ENCODE peak calls at places on chromosome 3, in seven cellular contexts. One of them, this sample, is unnamed.
A peak's percentile ranks its signal among the peaks of the same experiment; 100 is the strongest.

GRCh38 chr3:43194490-43195115 is 88.7 kb upstream of the POMGNT2 start:
- DNase-seq in activated gamma-delta T cell treated with Interleukin-2 at 50 U/mL for 16 hours: peak; percentile 35
- DNase-seq in right cardiac atrium: no peak
- DNase-seq in Right ventricle myocardium superior: no peak
- DNase-seq in T-helper 17 cell: no peak
- DNase-seq in activated CD8-positive, alpha-beta memory T cell treated with anti-CD3 and anti-CD28 coated beads, Interleukin-2, amount 50 U/mL, for 48 hours: no peak
- DNase-seq in CD4-positive, alpha-beta memory T cell: peak; percentile 47
- DNase-seq in this sample: no peak

GRCh38 chr3:10706156-10707088 is 109.6 kb upstream of the SLC6A11 start:
- DNase-seq in Right ventricle myocardium superior: no peak
- DNase-seq in activated CD8-positive, alpha-beta memory T cell treated with anti-CD3 and anti-CD28 coated beads, Interleukin-2, amount 50 U/mL, for 48 hours: no peak
- DNase-seq in right cardiac atrium: no peak
- DNase-seq in CD4-positive, alpha-beta memory T cell: no peak
- DNase-seq in activated gamma-delta T cell treated with Interleukin-2 at 50 U/mL for 16 hours: no peak
- DNase-seq in T-helper 17 cell: no peak
- DNase-seq in this sample: no peak

GRCh38 chr3:115160295-115160694 is 13.2 kb upstream of the ZBTB20 start:
- DNase-seq in activated CD8-positive, alpha-beta memory T cell treated with anti-CD3 and anti-CD28 coated beads, Interleukin-2, amount 50 U/mL, for 48 hours: no peak
- DNase-seq in Right ventricle myocardium superior: no peak
- DNase-seq in T-helper 17 cell: no peak
- DNase-seq in CD4-positive, alpha-beta memory T cell: no peak
- DNase-seq in activated gamma-delta T cell treated with Interleukin-2 at 50 U/mL for 16 hours: no peak
- DNase-seq in right cardiac atrium: no peak
- DNase-seq in this sample: no peak

GRCh38 chr3:4351872-4352271 is 48.7 kb downstream of the SETMAR start:
- DNase-seq in activated CD8-positive, alpha-beta memory T cell treated with anti-CD3 and anti-CD28 coated beads, Interleukin-2, amount 50 U/mL, for 48 hours: no peak
- DNase-seq in T-helper 17 cell: no peak
- DNase-seq in CD4-positive, alpha-beta memory T cell: no peak
- DNase-seq in Right ventricle myocardium superior: no peak
- DNase-seq in activated gamma-delta T cell treated with Interleukin-2 at 50 U/mL for 16 hours: no peak
- DNase-seq in right cardiac atrium: no peak
- DNase-seq in this sample: no peak

GRCh38 chr3:158520433-158520832 is 50.6 kb upstream of the MLF1 start:
- DNase-seq in Right ventricle myocardium superior: no peak
- DNase-seq in activated gamma-delta T cell treated with Interleukin-2 at 50 U/mL for 16 hours: no peak
- DNase-seq in activated CD8-positive, alpha-beta memory T cell treated with anti-CD3 and anti-CD28 coated beads, Interleukin-2, amount 50 U/mL, for 48 hours: no peak
- DNase-seq in T-helper 17 cell: no peak
- DNase-seq in CD4-positive, alpha-beta memory T cell: no peak
- DNase-seq in right cardiac atrium: no peak
- DNase-seq in this sample: no peak

GRCh38 chr3:66997560-66998074 is 490 bp upstream of the KBTBD8 start:
- DNase-seq in activated CD8-positive, alpha-beta memory T cell treated with anti-CD3 and anti-CD28 coated beads, Interleukin-2, amount 50 U/mL, for 48 hours: no peak
- DNase-seq in activated gamma-delta T cell treated with Interleukin-2 at 50 U/mL for 16 hours: no peak
- DNase-seq in T-helper 17 cell: no peak
- DNase-seq in Right ventricle myocardium superior: no peak
- DNase-seq in CD4-positive, alpha-beta memory T cell: no peak
- DNase-seq in right cardiac atrium: peak; percentile 48
- DNase-seq in this sample: no peak

GRCh38 chr3:126958638-126959085 is 24.3 kb upstream of the PLXNA1 start:
- DNase-seq in T-helper 17 cell: no peak
- DNase-seq in CD4-positive, alpha-beta memory T cell: no peak
- DNase-seq in Right ventricle myocardium superior: no peak
- DNase-seq in activated gamma-delta T cell treated with Interleukin-2 at 50 U/mL for 16 hours: no peak
- DNase-seq in activated CD8-positive, alpha-beta memory T cell treated with anti-CD3 and anti-CD28 coated beads, Interleukin-2, amount 50 U/mL, for 48 hours: no peak
- DNase-seq in right cardiac atrium: no peak
- DNase-seq in this sample: no peak

GRCh38 chr3:46135475-46135874 is 72.6 kb downstream of the CCR1 start:
- DNase-seq in activated gamma-delta T cell treated with Interleukin-2 at 50 U/mL for 16 hours: no peak
- DNase-seq in activated CD8-positive, alpha-beta memory T cell treated with anti-CD3 and anti-CD28 coated beads, Interleukin-2, amount 50 U/mL, for 48 hours: no peak
- DNase-seq in right cardiac atrium: no peak
- DNase-seq in CD4-positive, alpha-beta memory T cell: no peak
- DNase-seq in T-helper 17 cell: no peak
- DNase-seq in Right ventricle myocardium superior: no peak
- DNase-seq in this sample: no peak

GRCh38 chr3:132343018-132343612 is 25.9 kb downstream of the ACP3 start:
- DNase-seq in activated gamma-delta T cell treated with Interleukin-2 at 50 U/mL for 16 hours: peak; percentile 7
- DNase-seq in Right ventricle myocardium superior: no peak
- DNase-seq in activated CD8-positive, alpha-beta memory T cell treated with anti-CD3 and anti-CD28 coated beads, Interleukin-2, amount 50 U/mL, for 48 hours: no peak
- DNase-seq in T-helper 17 cell: no peak
- DNase-seq in CD4-positive, alpha-beta memory T cell: peak; percentile 13
- DNase-seq in right cardiac atrium: no peak
- DNase-seq in this sample: no peak

GRCh38 chr3:63328386-63328785 is 50.3 kb downstream of the SYNPR start:
- DNase-seq in right cardiac atrium: no peak
- DNase-seq in activated gamma-delta T cell treated with Interleukin-2 at 50 U/mL for 16 hours: no peak
- DNase-seq in CD4-positive, alpha-beta memory T cell: no peak
- DNase-seq in activated CD8-positive, alpha-beta memory T cell treated with anti-CD3 and anti-CD28 coated beads, Interleukin-2, amount 50 U/mL, for 48 hours: no peak
- DNase-seq in T-helper 17 cell: no peak
- DNase-seq in Right ventricle myocardium superior: no peak
- DNase-seq in this sample: no peak

GRCh38 chr3:12681089-12681488 is 17.2 kb upstream of the RAF1 start:
- DNase-seq in activated CD8-positive, alpha-beta memory T cell treated with anti-CD3 and anti-CD28 coated beads, Interleukin-2, amount 50 U/mL, for 48 hours: no peak
- DNase-seq in Right ventricle myocardium superior: no peak
- DNase-seq in activated gamma-delta T cell treated with Interleukin-2 at 50 U/mL for 16 hours: no peak
- DNase-seq in CD4-positive, alpha-beta memory T cell: no peak
- DNase-seq in right cardiac atrium: no peak
- DNase-seq in T-helper 17 cell: no peak
- DNase-seq in this sample: no peak

GRCh38 chr3:69872783-69873378 is 126.7 kb upstream of the SAMMSON start:
- DNase-seq in Right ventricle myocardium superior: no peak
- DNase-seq in CD4-positive, alpha-beta memory T cell: no peak
- DNase-seq in right cardiac atrium: no peak
- DNase-seq in activated CD8-positive, alpha-beta memory T cell treated with anti-CD3 and anti-CD28 coated beads, Interleukin-2, amount 50 U/mL, for 48 hours: no peak
- DNase-seq in activated gamma-delta T cell treated with Interleukin-2 at 50 U/mL for 16 hours: no peak
- DNase-seq in T-helper 17 cell: no peak
- DNase-seq in this sample: no peak

GRCh38 chr3:186969607-186970006 is 39.3 kb downstream of the ST6GAL1 start:
- DNase-seq in CD4-positive, alpha-beta memory T cell: no peak
- DNase-seq in T-helper 17 cell: no peak
- DNase-seq in Right ventricle myocardium superior: no peak
- DNase-seq in activated gamma-delta T cell treated with Interleukin-2 at 50 U/mL for 16 hours: no peak
- DNase-seq in right cardiac atrium: no peak
- DNase-seq in activated CD8-positive, alpha-beta memory T cell treated with anti-CD3 and anti-CD28 coated beads, Interleukin-2, amount 50 U/mL, for 48 hours: no peak
- DNase-seq in this sample: no peak

GRCh38 chr3:141865101-141865500 is 11.3 kb upstream of the ATP1B3 start:
- DNase-seq in Right ventricle myocardium superior: no peak
- DNase-seq in CD4-positive, alpha-beta memory T cell: no peak
- DNase-seq in activated gamma-delta T cell treated with Interleukin-2 at 50 U/mL for 16 hours: no peak
- DNase-seq in activated CD8-positive, alpha-beta memory T cell treated with anti-CD3 and anti-CD28 coated beads, Interleukin-2, amount 50 U/mL, for 48 hours: no peak
- DNase-seq in right cardiac atrium: no peak
- DNase-seq in T-helper 17 cell: no peak
- DNase-seq in this sample: no peak

GRCh38 chr3:41668366-41668765 is 293.5 kb downstream of the ULK4 start:
- DNase-seq in right cardiac atrium: no peak
- DNase-seq in CD4-positive, alpha-beta memory T cell: no peak
- DNase-seq in activated gamma-delta T cell treated with Interleukin-2 at 50 U/mL for 16 hours: no peak
- DNase-seq in activated CD8-positive, alpha-beta memory T cell treated with anti-CD3 and anti-CD28 coated beads, Interleukin-2, amount 50 U/mL, for 48 hours: no peak
- DNase-seq in T-helper 17 cell: no peak
- DNase-seq in Right ventricle myocardium superior: no peak
- DNase-seq in this sample: no peak

GRCh38 chr3:194364652-194365434 is 4.7 kb downstream of the LRRC15 start:
- DNase-seq in activated CD8-positive, alpha-beta memory T cell treated with anti-CD3 and anti-CD28 coated beads, Interleukin-2, amount 50 U/mL, for 48 hours: no peak
- DNase-seq in Right ventricle myocardium superior: peak; percentile 58
- DNase-seq in T-helper 17 cell: no peak
- DNase-seq in right cardiac atrium: no peak
- DNase-seq in CD4-positive, alpha-beta memory T cell: no peak
- DNase-seq in activated gamma-delta T cell treated with Interleukin-2 at 50 U/mL for 16 hours: no peak
- DNase-seq in this sample: no peak

GRCh38 chr3:183254816-183255730 is 2.0 kb downstream of the B3GNT5 start:
- DNase-seq in CD4-positive, alpha-beta memory T cell: no peak
- DNase-seq in activated CD8-positive, alpha-beta memory T cell treated with anti-CD3 and anti-CD28 coated beads, Interleukin-2, amount 50 U/mL, for 48 hours: no peak
- DNase-seq in right cardiac atrium: no peak
- DNase-seq in activated gamma-delta T cell treated with Interleukin-2 at 50 U/mL for 16 hours: no peak
- DNase-seq in T-helper 17 cell: no peak
- DNase-seq in Right ventricle myocardium superior: no peak
- DNase-seq in this sample: no peak

GRCh38 chr3:46406440-46406785 is 453 bp downstream of the CCR5AS start:
- DNase-seq in T-helper 17 cell: no peak
- DNase-seq in activated gamma-delta T cell treated with Interleukin-2 at 50 U/mL for 16 hours: no peak
- DNase-seq in CD4-positive, alpha-beta memory T cell: no peak
- DNase-seq in activated CD8-positive, alpha-beta memory T cell treated with anti-CD3 and anti-CD28 coated beads, Interleukin-2, amount 50 U/mL, for 48 hours: no peak
- DNase-seq in Right ventricle myocardium superior: no peak
- DNase-seq in right cardiac atrium: peak; percentile 30
- DNase-seq in this sample: no peak

GRCh38 chr3:126607214-126607908 is 47.6 kb downstream of the TXNRD3 start:
- DNase-seq in activated gamma-delta T cell treated with Interleukin-2 at 50 U/mL for 16 hours: peak; percentile 23
- DNase-seq in T-helper 17 cell: no peak
- DNase-seq in right cardiac atrium: no peak
- DNase-seq in Right ventricle myocardium superior: no peak
- DNase-seq in activated CD8-positive, alpha-beta memory T cell treated with anti-CD3 and anti-CD28 coated beads, Interleukin-2, amount 50 U/mL, for 48 hours: no peak
- DNase-seq in CD4-positive, alpha-beta memory T cell: no peak
- DNase-seq in this sample: no peak

GRCh38 chr3:156648086-156648485 is 26.3 kb upstream of the TIPARP start:
- DNase-seq in Right ventricle myocardium superior: no peak
- DNase-seq in activated gamma-delta T cell treated with Interleukin-2 at 50 U/mL for 16 hours: no peak
- DNase-seq in activated CD8-positive, alpha-beta memory T cell treated with anti-CD3 and anti-CD28 coated beads, Interleukin-2, amount 50 U/mL, for 48 hours: no peak
- DNase-seq in T-helper 17 cell: no peak
- DNase-seq in CD4-positive, alpha-beta memory T cell: no peak
- DNase-seq in right cardiac atrium: no peak
- DNase-seq in this sample: no peak

GRCh38 chr3:25432191-25432720 is 4.2 kb downstream of the RARB start:
- DNase-seq in right cardiac atrium: no peak
- DNase-seq in T-helper 17 cell: no peak
- DNase-seq in Right ventricle myocardium superior: no peak
- DNase-seq in activated gamma-delta T cell treated with Interleukin-2 at 50 U/mL for 16 hours: no peak
- DNase-seq in CD4-positive, alpha-beta memory T cell: no peak
- DNase-seq in activated CD8-positive, alpha-beta memory T cell treated with anti-CD3 and anti-CD28 coated beads, Interleukin-2, amount 50 U/mL, for 48 hours: no peak
- DNase-seq in this sample: no peak

GRCh38 chr3:69439683-69440270 is 53.9 kb upstream of the FRMD4B start:
- DNase-seq in Right ventricle myocardium superior: no peak
- DNase-seq in CD4-positive, alpha-beta memory T cell: peak; percentile 17
- DNase-seq in T-helper 17 cell: no peak
- DNase-seq in right cardiac atrium: no peak
- DNase-seq in activated gamma-delta T cell treated with Interleukin-2 at 50 U/mL for 16 hours: no peak
- DNase-seq in activated CD8-positive, alpha-beta memory T cell treated with anti-CD3 and anti-CD28 coated beads, Interleukin-2, amount 50 U/mL, for 48 hours: no peak
- DNase-seq in this sample: no peak

GRCh38 chr3:123723527-123724168 is 138.8 kb upstream of the HACD2 start:
- DNase-seq in activated gamma-delta T cell treated with Interleukin-2 at 50 U/mL for 16 hours: peak; percentile 16
- DNase-seq in T-helper 17 cell: no peak
- DNase-seq in Right ventricle myocardium superior: no peak
- DNase-seq in right cardiac atrium: peak; percentile 39
- DNase-seq in CD4-positive, alpha-beta memory T cell: peak; percentile 50
- DNase-seq in activated CD8-positive, alpha-beta memory T cell treated with anti-CD3 and anti-CD28 coated beads, Interleukin-2, amount 50 U/mL, for 48 hours: peak; percentile 60
- DNase-seq in this sample: no peak

GRCh38 chr3:171842864-171843511 is at the start of gene TMEM212:
- DNase-seq in activated gamma-delta T cell treated with Interleukin-2 at 50 U/mL for 16 hours: no peak
- DNase-seq in CD4-positive, alpha-beta memory T cell: no peak
- DNase-seq in T-helper 17 cell: no peak
- DNase-seq in Right ventricle myocardium superior: no peak
- DNase-seq in activated CD8-positive, alpha-beta memory T cell treated with anti-CD3 and anti-CD28 coated beads, Interleukin-2, amount 50 U/mL, for 48 hours: no peak
- DNase-seq in right cardiac atrium: no peak
- DNase-seq in this sample: no peak

GRCh38 chr3:188574885-188575284 is 420.9 kb downstream of the LPP start:
- DNase-seq in T-helper 17 cell: no peak
- DNase-seq in activated gamma-delta T cell treated with Interleukin-2 at 50 U/mL for 16 hours: no peak
- DNase-seq in activated CD8-positive, alpha-beta memory T cell treated with anti-CD3 and anti-CD28 coated beads, Interleukin-2, amount 50 U/mL, for 48 hours: no peak
- DNase-seq in CD4-positive, alpha-beta memory T cell: no peak
- DNase-seq in right cardiac atrium: no peak
- DNase-seq in Right ventricle myocardium superior: no peak
- DNase-seq in this sample: no peak

GRCh38 chr3:48837163-48837562 is 10.5 kb downstream of the PRKAR2A start:
- DNase-seq in CD4-positive, alpha-beta memory T cell: no peak
- DNase-seq in activated CD8-positive, alpha-beta memory T cell treated with anti-CD3 and anti-CD28 coated beads, Interleukin-2, amount 50 U/mL, for 48 hours: no peak
- DNase-seq in activated gamma-delta T cell treated with Interleukin-2 at 50 U/mL for 16 hours: no peak
- DNase-seq in Right ventricle myocardium superior: no peak
- DNase-seq in T-helper 17 cell: no peak
- DNase-seq in right cardiac atrium: no peak
- DNase-seq in this sample: no peak

GRCh38 chr3:43296565-43296964 is 10.2 kb downstream of the SNRK start:
- DNase-seq in CD4-positive, alpha-beta memory T cell: peak; percentile 76
- DNase-seq in right cardiac atrium: peak; percentile 25
- DNase-seq in Right ventricle myocardium superior: no peak
- DNase-seq in activated gamma-delta T cell treated with Interleukin-2 at 50 U/mL for 16 hours: peak; percentile 64
- DNase-seq in activated CD8-positive, alpha-beta memory T cell treated with anti-CD3 and anti-CD28 coated beads, Interleukin-2, amount 50 U/mL, for 48 hours: no peak
- DNase-seq in T-helper 17 cell: peak; percentile 17
- DNase-seq in this sample: no peak

GRCh38 chr3:51941447-51941797 is 282 bp downstream of the RRP9 start:
- DNase-seq in right cardiac atrium: no peak
- DNase-seq in CD4-positive, alpha-beta memory T cell: no peak
- DNase-seq in T-helper 17 cell: no peak
- DNase-seq in activated gamma-delta T cell treated with Interleukin-2 at 50 U/mL for 16 hours: no peak
- DNase-seq in Right ventricle myocardium superior: no peak
- DNase-seq in activated CD8-positive, alpha-beta memory T cell treated with anti-CD3 and anti-CD28 coated beads, Interleukin-2, amount 50 U/mL, for 48 hours: no peak
- DNase-seq in this sample: no peak

GRCh38 chr3:127157181-127157828 is 35.6 kb upstream of the PRR23E start:
- DNase-seq in T-helper 17 cell: no peak
- DNase-seq in Right ventricle myocardium superior: no peak
- DNase-seq in CD4-positive, alpha-beta memory T cell: no peak
- DNase-seq in activated gamma-delta T cell treated with Interleukin-2 at 50 U/mL for 16 hours: no peak
- DNase-seq in right cardiac atrium: no peak
- DNase-seq in activated CD8-positive, alpha-beta memory T cell treated with anti-CD3 and anti-CD28 coated beads, Interleukin-2, amount 50 U/mL, for 48 hours: no peak
- DNase-seq in this sample: peak; percentile 65

GRCh38 chr3:71160800-71161546 is 422.6 kb downstream of the FOXP1 start:
- DNase-seq in activated gamma-delta T cell treated with Interleukin-2 at 50 U/mL for 16 hours: no peak
- DNase-seq in activated CD8-positive, alpha-beta memory T cell treated with anti-CD3 and anti-CD28 coated beads, Interleukin-2, amount 50 U/mL, for 48 hours: no peak
- DNase-seq in Right ventricle myocardium superior: no peak
- DNase-seq in right cardiac atrium: no peak
- DNase-seq in T-helper 17 cell: no peak
- DNase-seq in CD4-positive, alpha-beta memory T cell: no peak
- DNase-seq in this sample: no peak

GRCh38 chr3:64798316-64798715 is 110.5 kb upstream of the ADAMTS9 start:
- DNase-seq in right cardiac atrium: no peak
- DNase-seq in T-helper 17 cell: no peak
- DNase-seq in CD4-positive, alpha-beta memory T cell: no peak
- DNase-seq in activated gamma-delta T cell treated with Interleukin-2 at 50 U/mL for 16 hours: no peak
- DNase-seq in Right ventricle myocardium superior: peak; percentile 56
- DNase-seq in activated CD8-positive, alpha-beta memory T cell treated with anti-CD3 and anti-CD28 coated beads, Interleukin-2, amount 50 U/mL, for 48 hours: no peak
- DNase-seq in this sample: no peak

GRCh38 chr3:189233225-189233858 is 61.6 kb downstream of the TPRG1 start:
- DNase-seq in Right ventricle myocardium superior: peak; percentile 48
- DNase-seq in CD4-positive, alpha-beta memory T cell: no peak
- DNase-seq in right cardiac atrium: peak; percentile 67
- DNase-seq in activated gamma-delta T cell treated with Interleukin-2 at 50 U/mL for 16 hours: no peak
- DNase-seq in activated CD8-positive, alpha-beta memory T cell treated with anti-CD3 and anti-CD28 coated beads, Interleukin-2, amount 50 U/mL, for 48 hours: no peak
- DNase-seq in T-helper 17 cell: no peak
- DNase-seq in this sample: no peak

GRCh38 chr3:100500320-100500880 is 8.0 kb downstream of the TMEM45A start:
- DNase-seq in Right ventricle myocardium superior: no peak
- DNase-seq in CD4-positive, alpha-beta memory T cell: no peak
- DNase-seq in activated gamma-delta T cell treated with Interleukin-2 at 50 U/mL for 16 hours: no peak
- DNase-seq in activated CD8-positive, alpha-beta memory T cell treated with anti-CD3 and anti-CD28 coated beads, Interleukin-2, amount 50 U/mL, for 48 hours: no peak
- DNase-seq in right cardiac atrium: no peak
- DNase-seq in T-helper 17 cell: no peak
- DNase-seq in this sample: no peak

GRCh38 chr3:26245236-26245635 is 377.3 kb upstream of the LRRC3B start:
- DNase-seq in activated CD8-positive, alpha-beta memory T cell treated with anti-CD3 and anti-CD28 coated beads, Interleukin-2, amount 50 U/mL, for 48 hours: no peak
- DNase-seq in activated gamma-delta T cell treated with Interleukin-2 at 50 U/mL for 16 hours: no peak
- DNase-seq in right cardiac atrium: no peak
- DNase-seq in Right ventricle myocardium superior: no peak
- DNase-seq in T-helper 17 cell: no peak
- DNase-seq in CD4-positive, alpha-beta memory T cell: no peak
- DNase-seq in this sample: no peak

GRCh38 chr3:71207632-71208031 is 375.9 kb downstream of the FOXP1 start:
- DNase-seq in activated CD8-positive, alpha-beta memory T cell treated with anti-CD3 and anti-CD28 coated beads, Interleukin-2, amount 50 U/mL, for 48 hours: no peak
- DNase-seq in T-helper 17 cell: no peak
- DNase-seq in right cardiac atrium: no peak
- DNase-seq in activated gamma-delta T cell treated with Interleukin-2 at 50 U/mL for 16 hours: no peak
- DNase-seq in CD4-positive, alpha-beta memory T cell: no peak
- DNase-seq in Right ventricle myocardium superior: no peak
- DNase-seq in this sample: no peak

GRCh38 chr3:31358473-31359075 is 174.2 kb upstream of the STT3B start:
- DNase-seq in T-helper 17 cell: no peak
- DNase-seq in activated CD8-positive, alpha-beta memory T cell treated with anti-CD3 and anti-CD28 coated beads, Interleukin-2, amount 50 U/mL, for 48 hours: no peak
- DNase-seq in right cardiac atrium: no peak
- DNase-seq in Right ventricle myocardium superior: no peak
- DNase-seq in activated gamma-delta T cell treated with Interleukin-2 at 50 U/mL for 16 hours: no peak
- DNase-seq in CD4-positive, alpha-beta memory T cell: no peak
- DNase-seq in this sample: no peak

GRCh38 chr3:63824309-63824708 is 5.2 kb downstream of the C3orf49 start:
- DNase-seq in CD4-positive, alpha-beta memory T cell: no peak
- DNase-seq in Right ventricle myocardium superior: no peak
- DNase-seq in T-helper 17 cell: no peak
- DNase-seq in activated CD8-positive, alpha-beta memory T cell treated with anti-CD3 and anti-CD28 coated beads, Interleukin-2, amount 50 U/mL, for 48 hours: no peak
- DNase-seq in right cardiac atrium: no peak
- DNase-seq in activated gamma-delta T cell treated with Interleukin-2 at 50 U/mL for 16 hours: no peak
- DNase-seq in this sample: no peak

GRCh38 chr3:73623316-73623715 is 1.4 kb downstream of the PDZRN3 start:
- DNase-seq in right cardiac atrium: peak; percentile 35
- DNase-seq in activated gamma-delta T cell treated with Interleukin-2 at 50 U/mL for 16 hours: no peak
- DNase-seq in Right ventricle myocardium superior: peak; percentile 73
- DNase-seq in T-helper 17 cell: no peak
- DNase-seq in activated CD8-positive, alpha-beta memory T cell treated with anti-CD3 and anti-CD28 coated beads, Interleukin-2, amount 50 U/mL, for 48 hours: no peak
- DNase-seq in CD4-positive, alpha-beta memory T cell: no peak
- DNase-seq in this sample: no peak